ENCODE peak calls at places on chromosome 21, in eight cellular contexts. P, Q, O, N, L, U, V and A are unnamed samples.
A peak's percentile ranks its signal among the peaks of the same experiment; 100 is the strongest.

GRCh38 chr21:27759820-27760219 is 792.9 kb upstream of the ADAMTS5 start:
- DNase-seq in P (no peak), Q (no peak), O (peak; percentile 13), N (no peak), L (no peak), U (no peak), V (peak; percentile 16), A (no peak)

GRCh38 chr21:33302796-33303195 is 22.0 kb upstream of the IFNAR1 start:
- DNase-seq in P (no peak), Q (no peak), O (no peak), N (no peak), L (no peak), U (no peak), V (no peak), A (no peak)

GRCh38 chr21:38809170-38809878 is 3.6 kb downstream of the ETS2 start:
- DNase-seq in P (no peak), Q (no peak), O (no peak), N (no peak), L (no peak), U (no peak), V (no peak), A (no peak)

GRCh38 chr21:28592205-28592845 is 400.4 kb downstream of the LTN1 start:
- DNase-seq in P (no peak), Q (no peak), O (no peak), N (no peak), L (no peak), U (no peak), V (no peak), A (no peak)

GRCh38 chr21:39452207-39452964 is 616 bp downstream of the SH3BGR start:
- DNase-seq in P (no peak), Q (no peak), O (peak; percentile 47), N (peak; percentile 28), L (no peak), U (peak; percentile 15), V (peak; percentile 92), A (no peak)

GRCh38 chr21:36966846-36967657 is 583 bp upstream of the HLCS start:
- DNase-seq in P (no peak), Q (no peak), O (no peak), N (no peak), L (no peak), U (peak; percentile 43), V (peak; percentile 32), A (no peak)

GRCh38 chr21:36188081-36188681 is 31.6 kb downstream of the DOP1B start:
- DNase-seq in P (no peak), Q (no peak), O (peak; percentile 44), N (no peak), L (no peak), U (no peak), V (no peak), A (no peak)

GRCh38 chr21:44903689-44904088 is 17.0 kb downstream of the ITGB2 start:
- DNase-seq in P (no peak), Q (no peak), O (no peak), N (no peak), L (no peak), U (no peak), V (no peak), A (no peak)

GRCh38 chr21:30268608-30269197 is 14.0 kb downstream of the KRTAP24-1 start:
- DNase-seq in P (no peak), Q (no peak), O (peak; percentile 8), N (no peak), L (no peak), U (no peak), V (no peak), A (peak; percentile 41)

GRCh38 chr21:40143822-40144525 is 276.7 kb downstream of the PCP4 start:
- DNase-seq in P (peak; percentile 38), Q (peak; percentile 68), O (peak; percentile 33), N (no peak), L (no peak), U (peak; percentile 47), V (peak; percentile 14), A (peak; percentile 34)

GRCh38 chr21:34031835-34032370 is 41.5 kb upstream of the MRPS6 start:
- DNase-seq in P (no peak), Q (no peak), O (no peak), N (no peak), L (no peak), U (no peak), V (no peak), A (no peak)

GRCh38 chr21:32256873-32257620 is 21.8 kb downstream of the MIS18A start:
- DNase-seq in P (peak; percentile 91), Q (no peak), O (peak; percentile 52), N (peak; percentile 73), L (peak; percentile 55), U (peak; percentile 93), V (peak; percentile 95), A (no peak)

GRCh38 chr21:33478182-33478581 is 1.6 kb downstream of the TMEM50B start:
- DNase-seq in P (no peak), Q (no peak), O (no peak), N (no peak), L (no peak), U (no peak), V (no peak), A (no peak)

DNA sequence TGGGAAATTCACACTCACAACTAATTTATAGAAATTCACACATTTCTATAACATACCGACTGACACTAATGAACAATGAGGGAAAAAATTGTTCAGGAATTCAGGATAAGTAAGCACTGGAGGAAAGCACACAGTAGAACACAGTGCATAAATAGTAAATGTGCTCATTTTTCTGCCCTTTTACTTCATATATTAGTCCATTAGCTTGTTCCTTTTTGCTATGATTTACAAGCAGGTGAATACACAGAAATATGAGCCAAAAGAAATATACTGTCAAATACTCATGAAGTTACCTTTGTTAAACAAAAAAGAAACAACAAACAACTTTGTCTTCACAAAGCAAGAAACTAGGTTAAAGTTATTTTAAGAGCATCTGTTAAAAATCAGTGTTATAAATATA is 11.3 kb downstream of the NRIP1 start:
- DNase-seq in P (no peak), Q (no peak), O (no peak), N (no peak), L (no peak), U (no peak), V (no peak), A (no peak)
- H3K4me3 ChIP-seq in P (no peak overlapping the region), Q (no peak overlapping the region), O (no peak overlapping the region), N (no peak overlapping the region), L (no peak overlapping the region), U (no peak overlapping the region), V (no peak overlapping the region), A (no peak overlapping the region)

DNA sequence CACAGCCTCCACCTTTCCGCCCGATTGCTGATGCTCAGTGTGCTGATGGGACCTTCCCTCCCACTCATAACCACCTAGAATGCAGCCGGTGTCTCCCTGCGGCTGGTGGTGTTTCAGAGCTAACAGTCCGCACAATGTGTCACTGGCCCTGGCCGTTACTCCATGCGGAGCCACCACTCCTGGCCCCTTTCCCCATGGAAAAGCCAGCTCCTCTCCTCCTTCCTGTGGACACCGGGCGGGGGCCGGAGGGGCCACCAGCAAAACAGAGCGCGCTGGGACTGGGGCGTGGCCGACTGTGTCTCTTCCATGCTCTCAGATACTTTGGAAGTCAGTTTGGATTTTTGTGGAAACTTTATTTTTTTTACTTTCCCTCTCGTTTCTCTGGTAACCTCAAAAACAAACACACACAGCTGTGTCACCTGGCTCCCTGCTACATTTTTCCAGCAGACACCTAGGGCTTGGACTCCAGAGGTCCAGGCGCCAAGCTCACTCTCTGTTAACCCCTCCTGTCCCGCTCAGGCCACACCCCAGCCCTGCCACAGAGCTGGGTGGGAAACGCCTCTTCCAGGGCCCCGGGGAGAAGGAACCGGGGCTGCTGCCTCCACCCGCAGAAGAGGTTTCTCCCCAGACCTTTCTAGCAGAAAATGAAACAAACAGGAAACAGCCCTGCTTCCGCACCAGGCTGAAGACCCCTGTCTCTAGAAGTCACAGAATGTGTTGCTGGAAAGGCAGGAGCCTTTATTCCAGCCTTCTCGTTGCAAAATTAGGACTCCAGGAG is 32.5 kb upstream of the COL6A2 start:
- DNase-seq in P (peak; percentile 75), Q (no peak), O (no peak), N (no peak), L (no peak), U (peak; percentile 84), V (peak; percentile 79), A (peak; percentile 6)
- H3K4me3 ChIP-seq in P (no peak overlapping the region), Q (peak overlapping the region; percentile 18), O (no peak overlapping the region), N (no peak overlapping the region), L (no peak overlapping the region), U (no peak overlapping the region), V (no peak overlapping the region), A (no peak overlapping the region)

GRCh38 chr21:46562472-46562871 is 42.4 kb downstream of the S100B start:
- DNase-seq in P (no peak), Q (no peak), O (no peak), N (no peak), L (no peak), U (no peak), V (no peak), A (no peak)

GRCh38 chr21:46559291-46559983 is 45.4 kb downstream of the S100B start:
- DNase-seq in P (no peak), Q (no peak), O (no peak), N (no peak), L (no peak), U (no peak), V (no peak), A (peak; percentile 71)

GRCh38 chr21:46562964-46563607 is 41.8 kb downstream of the S100B start:
- DNase-seq in P (no peak), Q (no peak), O (no peak), N (no peak), L (no peak), U (no peak), V (no peak), A (no peak)

GRCh38 chr21:46560568-46561447 is 44.1 kb downstream of the S100B start:
- DNase-seq in P (no peak), Q (no peak), O (no peak), N (no peak), L (no peak), U (no peak), V (no peak), A (peak; percentile 14)

GRCh38 chr21:46561448-46562095 is 43.3 kb downstream of the S100B start:
- DNase-seq in P (no peak), Q (no peak), O (no peak), N (no peak), L (no peak), U (no peak), V (no peak), A (no peak)
- H3K4me3 ChIP-seq in P (no peak overlapping the region), Q (no peak overlapping the region), O (no peak overlapping the region), N (no peak overlapping the region), L (no peak overlapping the region), U (no peak overlapping the region), V (no peak overlapping the region), A (no peak overlapping the region)

DNA sequence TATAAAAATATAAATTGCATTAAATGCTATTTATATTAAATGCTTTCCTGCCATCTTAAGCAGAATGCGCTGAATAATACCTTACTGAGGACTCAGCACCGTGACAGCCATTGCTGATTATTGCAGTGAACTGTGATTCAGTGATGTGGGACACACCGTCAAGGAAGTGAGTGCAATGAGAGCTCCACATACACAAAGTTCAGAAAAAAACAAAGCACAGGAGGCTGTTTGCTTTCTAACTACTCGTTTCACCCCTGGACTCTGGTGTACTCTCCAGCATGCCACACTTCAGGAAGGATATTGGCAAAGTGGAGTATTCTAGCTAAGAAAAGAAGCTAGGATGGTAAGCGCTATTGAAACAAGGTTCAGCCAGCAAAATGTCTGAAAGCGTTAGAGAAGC is 57.4 kb upstream of the CXADR start:
- DNase-seq in P (no peak), Q (no peak), O (no peak), N (no peak), L (no peak), U (no peak), V (no peak), A (no peak)
- H3K4me3 ChIP-seq in P (no peak overlapping the region), Q (no peak overlapping the region), O (no peak overlapping the region), N (no peak overlapping the region), L (no peak overlapping the region), U (no peak overlapping the region), V (no peak overlapping the region), A (no peak overlapping the region)